ENCODE peak calls at places on chromosomes 11 and 22, in eight cellular contexts. One of them, this sample, is unnamed.

GRCh38 chr11:3947084-3947483 is 91.6 kb downstream of the STIM1 start:
- DNase-seq in HCT116: no peak
- DNase-seq in GM23338: no peak
- DNase-seq in endothelial cell of umbilical vein: peak
- DNase-seq in HepG2: no peak
- DNase-seq in GM12878: peak
- DNase-seq in K562: no peak
- DNase-seq in H1: no peak
- DNase-seq in this sample: no peak

GRCh38 chr22:41579297-41579996 is 10.2 kb downstream of the PMM1 start:
- DNase-seq in K562: no peak
- DNase-seq in HCT116: no peak
- DNase-seq in HepG2: no peak
- DNase-seq in GM12878: no peak
- DNase-seq in H1: no peak
- DNase-seq in GM23338: no peak
- DNase-seq in endothelial cell of umbilical vein: no peak
- DNase-seq in this sample: no peak

GRCh38 chr22:47200273-47201051 is 438.0 kb downstream of the TBC1D22A start:
- DNase-seq in GM23338: no peak
- DNase-seq in H1: peak
- DNase-seq in endothelial cell of umbilical vein: no peak
- DNase-seq in HCT116: no peak
- DNase-seq in HepG2: no peak
- DNase-seq in K562: no peak
- DNase-seq in GM12878: no peak
- DNase-seq in this sample: no peak

GRCh38 chr22:36536717-36537116 is 7.8 kb upstream of the EIF3D start:
- DNase-seq in HCT116: no peak
- DNase-seq in K562: no peak
- DNase-seq in HepG2: no peak
- DNase-seq in H1: no peak
- DNase-seq in endothelial cell of umbilical vein: no peak
- DNase-seq in GM23338: peak
- DNase-seq in GM12878: no peak
- DNase-seq in this sample: no peak

GRCh38 chr22:45170001-45170466 is 6.3 kb downstream of the NUP50 start:
- DNase-seq in endothelial cell of umbilical vein: no peak
- DNase-seq in HCT116: no peak
- DNase-seq in H1: no peak
- DNase-seq in K562: peak
- DNase-seq in GM23338: no peak
- DNase-seq in GM12878: no peak
- DNase-seq in HepG2: no peak
- DNase-seq in this sample: no peak

GRCh38 chr11:60116996-60117790 is 28.7 kb downstream of the MS4A2 start:
- DNase-seq in K562: no peak
- DNase-seq in HepG2: no peak
- DNase-seq in HCT116: no peak
- DNase-seq in endothelial cell of umbilical vein: no peak
- DNase-seq in GM23338: no peak
- DNase-seq in GM12878: no peak
- DNase-seq in H1: no peak
- DNase-seq in this sample: no peak

GRCh38 chr22:47057916-47058585 is 295.6 kb downstream of the TBC1D22A start:
- DNase-seq in endothelial cell of umbilical vein: no peak
- DNase-seq in GM23338: no peak
- DNase-seq in HepG2: no peak
- DNase-seq in HCT116: no peak
- DNase-seq in GM12878: no peak
- DNase-seq in K562: no peak
- DNase-seq in H1: no peak
- DNase-seq in this sample: no peak

GRCh38 chr11:27926469-27926868 is 181.5 kb downstream of the KIF18A start:
- DNase-seq in HepG2: no peak
- DNase-seq in HCT116: no peak
- DNase-seq in endothelial cell of umbilical vein: no peak
- DNase-seq in GM12878: no peak
- DNase-seq in H1: no peak
- DNase-seq in K562: no peak
- DNase-seq in GM23338: no peak
- DNase-seq in this sample: no peak

GRCh38 chr11:103682318-103683184 is 353.9 kb upstream of the DDI1 start:
- DNase-seq in H1: peak
- DNase-seq in HCT116: peak
- DNase-seq in HepG2: peak
- DNase-seq in K562: peak
- DNase-seq in GM12878: peak
- DNase-seq in endothelial cell of umbilical vein: peak
- DNase-seq in GM23338: peak
- DNase-seq in this sample: peak

GRCh38 chr11:130478204-130478701 is 29.8 kb downstream of the ADAMTS15 start:
- DNase-seq in endothelial cell of umbilical vein: peak
- DNase-seq in GM12878: no peak
- DNase-seq in GM23338: no peak
- DNase-seq in H1: peak
- DNase-seq in K562: no peak
- DNase-seq in HCT116: no peak
- DNase-seq in HepG2: no peak
- DNase-seq in this sample: no peak

GRCh38 chr11:79262221-79262620 is 178.6 kb downstream of the TENM4 start:
- DNase-seq in GM23338: no peak
- DNase-seq in endothelial cell of umbilical vein: no peak
- DNase-seq in K562: no peak
- DNase-seq in HepG2: no peak
- DNase-seq in GM12878: no peak
- DNase-seq in H1: no peak
- DNase-seq in HCT116: no peak
- DNase-seq in this sample: no peak

GRCh38 chr11:67354314-67355022 is 1.1 kb upstream of the POLD4 start:
- DNase-seq in HepG2: peak
- DNase-seq in HCT116: peak
- DNase-seq in GM12878: no peak
- DNase-seq in GM23338: no peak
- DNase-seq in K562: peak
- DNase-seq in endothelial cell of umbilical vein: peak
- DNase-seq in H1: no peak
- DNase-seq in this sample: no peak

GRCh38 chr11:76612226-76612625 is 58.3 kb downstream of the LRRC32 start:
- DNase-seq in endothelial cell of umbilical vein: no peak
- DNase-seq in HepG2: no peak
- DNase-seq in K562: no peak
- DNase-seq in GM23338: no peak
- DNase-seq in HCT116: no peak
- DNase-seq in H1: no peak
- DNase-seq in GM12878: no peak
- DNase-seq in this sample: no peak

GRCh38 chr11:67416416-67417335 is 1.2 kb downstream of the CARNS1 start:
- DNase-seq in HCT116: no peak
- DNase-seq in GM12878: no peak
- DNase-seq in K562: no peak
- DNase-seq in H1: no peak
- DNase-seq in GM23338: peak
- DNase-seq in endothelial cell of umbilical vein: peak
- DNase-seq in HepG2: peak
- DNase-seq in this sample: peak

DNA sequence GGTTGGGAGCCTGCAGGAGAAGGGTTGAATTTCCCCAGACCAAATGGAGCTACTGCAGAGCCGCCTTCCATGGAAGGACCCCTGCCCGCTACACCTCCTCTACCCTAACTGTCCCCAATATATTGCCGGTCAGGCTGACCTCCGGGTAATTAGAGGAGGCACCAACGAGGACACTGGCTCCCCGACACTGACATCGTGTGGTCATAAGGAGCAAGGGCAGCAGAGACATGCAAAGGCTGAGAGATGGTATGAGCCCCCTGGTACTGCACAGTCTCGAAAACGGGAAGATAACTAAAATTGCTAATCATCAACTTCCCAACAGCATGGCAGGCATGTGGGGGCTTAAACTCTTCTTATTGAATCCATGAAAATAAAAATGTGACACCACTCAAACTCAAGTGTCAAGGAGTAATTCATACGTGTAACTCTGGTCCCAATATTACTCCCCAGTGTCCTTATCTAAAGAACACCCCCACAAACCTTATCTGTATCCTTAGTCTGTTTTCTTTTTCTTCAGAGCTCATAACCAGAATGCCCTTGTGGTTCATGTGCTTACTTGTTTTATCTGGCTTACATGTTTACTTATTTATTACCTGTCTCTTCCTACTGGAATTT is 4.4 kb downstream of the CAVIN3 start:
- DNase-seq in HepG2: peak
- DNase-seq in H1: peak
- DNase-seq in GM12878: no peak
- DNase-seq in GM23338: peak
- DNase-seq in HCT116: peak
- DNase-seq in endothelial cell of umbilical vein: peak
- DNase-seq in K562: peak
- DNase-seq in this sample: no peak
- TF ChIP-seq EZH2 in HepG2: no peak
- TF ChIP-seq EZH2 in H1: no peak
- TF ChIP-seq EZH2 in GM12878: no peak
- TF ChIP-seq EZH2 in GM23338: no peak
- TF ChIP-seq EZH2 in HCT116: no peak
- TF ChIP-seq EZH2 in endothelial cell of umbilical vein: no peak
- TF ChIP-seq EZH2 in K562: peak
- TF ChIP-seq EZH2 in this sample: no peak

GRCh38 chr11:32267679-32268187 is 167.6 kb downstream of the WT1 start:
- DNase-seq in GM23338: no peak
- DNase-seq in HCT116: no peak
- DNase-seq in K562: no peak
- DNase-seq in GM12878: no peak
- DNase-seq in H1: no peak
- DNase-seq in endothelial cell of umbilical vein: no peak
- DNase-seq in HepG2: no peak
- DNase-seq in this sample: no peak

GRCh38 chr11:32262367-32262766 is 171.5 kb downstream of the RCN1 start:
- DNase-seq in H1: no peak
- DNase-seq in GM12878: no peak
- DNase-seq in K562: no peak
- DNase-seq in HCT116: no peak
- DNase-seq in endothelial cell of umbilical vein: no peak
- DNase-seq in GM23338: peak
- DNase-seq in HepG2: no peak
- DNase-seq in this sample: no peak

DNA sequence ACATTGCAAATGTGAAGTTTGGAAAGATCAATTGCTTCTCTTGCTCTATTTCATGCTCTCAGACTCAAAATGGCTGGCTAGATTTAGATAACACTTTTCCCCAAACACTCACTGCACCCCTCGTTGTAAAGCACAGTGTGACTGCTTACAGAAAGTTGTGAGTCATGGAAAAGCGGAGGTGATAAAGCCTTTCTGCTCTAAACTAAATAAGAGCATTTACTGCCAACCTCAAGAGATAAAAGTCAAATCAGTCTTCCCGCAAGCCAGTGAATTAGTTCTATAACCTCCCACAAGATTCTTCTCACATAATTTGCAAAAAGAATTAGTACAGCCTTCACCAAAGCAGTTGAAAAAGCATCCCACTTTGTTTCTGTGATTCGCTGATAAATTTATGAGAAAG is 168.7 kb downstream of the WT1 start:
- DNase-seq in K562: no peak
- DNase-seq in HCT116: no peak
- DNase-seq in endothelial cell of umbilical vein: no peak
- DNase-seq in GM23338: no peak
- DNase-seq in HepG2: no peak
- DNase-seq in H1: no peak
- DNase-seq in GM12878: no peak
- DNase-seq in this sample: no peak
- TF ChIP-seq POLR2AphosphoS5 in K562: no peak
- TF ChIP-seq POLR2AphosphoS5 in HCT116: no peak
- TF ChIP-seq POLR2AphosphoS5 in endothelial cell of umbilical vein: no peak
- TF ChIP-seq POLR2AphosphoS5 in GM23338: no peak
- TF ChIP-seq POLR2AphosphoS5 in HepG2: no peak
- TF ChIP-seq POLR2AphosphoS5 in H1: no peak
- TF ChIP-seq POLR2AphosphoS5 in GM12878: no peak
- TF ChIP-seq POLR2AphosphoS5 in this sample: no peak

GRCh38 chr11:119356349-119357031 is 10.0 kb upstream of the MFRP start:
- DNase-seq in HepG2: no peak
- DNase-seq in H1: peak
- DNase-seq in GM23338: peak
- DNase-seq in K562: peak
- DNase-seq in HCT116: peak
- DNase-seq in GM12878: no peak
- DNase-seq in endothelial cell of umbilical vein: peak
- DNase-seq in this sample: no peak
- TF ChIP-seq EZH2 in HepG2: no peak
- TF ChIP-seq EZH2 in H1: no peak
- TF ChIP-seq EZH2 in GM23338: no peak
- TF ChIP-seq EZH2 in K562: no peak
- TF ChIP-seq EZH2 in HCT116: no peak
- TF ChIP-seq EZH2 in GM12878: no peak
- TF ChIP-seq EZH2 in endothelial cell of umbilical vein: no peak
- TF ChIP-seq EZH2 in this sample: no peak

GRCh38 chr11:125950696-125951645 is 5.1 kb downstream of the VSIG10L2 start:
- DNase-seq in endothelial cell of umbilical vein: no peak
- DNase-seq in HepG2: no peak
- DNase-seq in K562: no peak
- DNase-seq in HCT116: no peak
- DNase-seq in H1: no peak
- DNase-seq in GM23338: no peak
- DNase-seq in GM12878: no peak
- DNase-seq in this sample: no peak
- TF ChIP-seq POLR2AphosphoS5 in endothelial cell of umbilical vein: no peak
- TF ChIP-seq POLR2AphosphoS5 in HepG2: no peak
- TF ChIP-seq POLR2AphosphoS5 in K562: no peak
- TF ChIP-seq POLR2AphosphoS5 in HCT116: no peak
- TF ChIP-seq POLR2AphosphoS5 in H1: no peak
- TF ChIP-seq POLR2AphosphoS5 in GM23338: no peak
- TF ChIP-seq POLR2AphosphoS5 in GM12878: no peak
- TF ChIP-seq POLR2AphosphoS5 in this sample: no peak

This sample was measured in SK-N-MC.